ENCODE peak calls at places on chromosomes 7 and 10, in six cellular contexts. One of them, this sample, is unnamed.

GRCh38 chr7:150399861-150400778 is 21.0 kb downstream of the ZNF775 start:
- DNase-seq in IMR-90: peak; percentile 19
- DNase-seq in H1: no peak
- DNase-seq in H9: peak; percentile 28
- DNase-seq in neuronal stem cell: no peak
- DNase-seq in mesenchymal stem cell: peak; percentile 74
- DNase-seq in this sample: peak; percentile 86

GRCh38 chr10:30811665-30812017 is 182.1 kb upstream of the LYZL2 start:
- DNase-seq in IMR-90: no peak
- DNase-seq in H1: no peak
- DNase-seq in H9: no peak
- DNase-seq in neuronal stem cell: no peak
- DNase-seq in mesenchymal stem cell: no peak
- DNase-seq in this sample: no peak

GRCh38 chr7:100584677-100585510 is 1.0 kb downstream of the LRCH4 start:
- DNase-seq in IMR-90: peak; percentile 89
- DNase-seq in H1: no peak
- DNase-seq in H9: peak; percentile 84
- DNase-seq in neuronal stem cell: peak; percentile 74
- DNase-seq in mesenchymal stem cell: peak; percentile 98
- DNase-seq in this sample: peak; percentile 98

GRCh38 chr7:126302639-126303038 is 950.1 kb downstream of the GRM8 start:
- DNase-seq in IMR-90: no peak
- DNase-seq in H1: no peak
- DNase-seq in H9: no peak
- DNase-seq in neuronal stem cell: no peak
- DNase-seq in mesenchymal stem cell: no peak
- DNase-seq in this sample: no peak

GRCh38 chr10:122477436-122477835 is 16.1 kb downstream of the HTRA1 start:
- DNase-seq in IMR-90: no peak
- DNase-seq in H1: no peak
- DNase-seq in H9: no peak
- DNase-seq in neuronal stem cell: no peak
- DNase-seq in mesenchymal stem cell: no peak
- DNase-seq in this sample: no peak

GRCh38 chr7:7978860-7979259 is 10.3 kb downstream of the GLCCI1 start:
- DNase-seq in IMR-90: no peak
- DNase-seq in H1: no peak
- DNase-seq in H9: no peak
- DNase-seq in neuronal stem cell: no peak
- DNase-seq in mesenchymal stem cell: peak; percentile 65
- DNase-seq in this sample: no peak

GRCh38 chr7:33701189-33701740 is 204.1 kb upstream of the BMPER start:
- DNase-seq in IMR-90: no peak
- DNase-seq in H1: no peak
- DNase-seq in H9: no peak
- DNase-seq in neuronal stem cell: no peak
- DNase-seq in mesenchymal stem cell: no peak
- DNase-seq in this sample: no peak

GRCh38 chr10:15046626-15047025 is 2.9 kb downstream of the OLAH start:
- DNase-seq in IMR-90: peak; percentile 33
- DNase-seq in H1: no peak
- DNase-seq in H9: no peak
- DNase-seq in neuronal stem cell: no peak
- DNase-seq in mesenchymal stem cell: peak; percentile 14
- DNase-seq in this sample: peak; percentile 29

GRCh38 chr7:91913612-91914011 is 27.1 kb upstream of the AKAP9 start:
- DNase-seq in IMR-90: peak; percentile 52
- DNase-seq in H1: no peak
- DNase-seq in H9: no peak
- DNase-seq in neuronal stem cell: no peak
- DNase-seq in mesenchymal stem cell: no peak
- DNase-seq in this sample: no peak

GRCh38 chr7:17486835-17487234 is 188.4 kb downstream of the AHR start:
- DNase-seq in IMR-90: no peak
- DNase-seq in H1: no peak
- DNase-seq in H9: no peak
- DNase-seq in neuronal stem cell: no peak
- DNase-seq in mesenchymal stem cell: no peak
- DNase-seq in this sample: no peak

GRCh38 chr7:105782391-105783063 is 93.9 kb downstream of the ATXN7L1 start:
- DNase-seq in IMR-90: peak; percentile 94
- DNase-seq in H1: no peak
- DNase-seq in H9: no peak
- DNase-seq in neuronal stem cell: no peak
- DNase-seq in mesenchymal stem cell: peak; percentile 93
- DNase-seq in this sample: peak; percentile 50

GRCh38 chr7:7175075-7175695 is 7.2 kb upstream of the C1GALT1 start:
- DNase-seq in IMR-90: no peak
- DNase-seq in H1: no peak
- DNase-seq in H9: no peak
- DNase-seq in neuronal stem cell: no peak
- DNase-seq in mesenchymal stem cell: no peak
- DNase-seq in this sample: no peak

GRCh38 chr7:124688991-124689390 is 76.6 kb downstream of the GPR37 start:
- DNase-seq in IMR-90: peak; percentile 89
- DNase-seq in H1: no peak
- DNase-seq in H9: no peak
- DNase-seq in neuronal stem cell: no peak
- DNase-seq in mesenchymal stem cell: peak; percentile 65
- DNase-seq in this sample: peak; percentile 77

GRCh38 chr7:120998525-120998924 is 10.0 kb downstream of the CPED1 start:
- DNase-seq in IMR-90: no peak
- DNase-seq in H1: no peak
- DNase-seq in H9: no peak
- DNase-seq in neuronal stem cell: no peak
- DNase-seq in mesenchymal stem cell: no peak
- DNase-seq in this sample: no peak

GRCh38 chr10:69831231-69831855 is 29.6 kb downstream of the COL13A1 start:
- DNase-seq in IMR-90: peak; percentile 42
- DNase-seq in H1: no peak
- DNase-seq in H9: no peak
- DNase-seq in neuronal stem cell: no peak
- DNase-seq in mesenchymal stem cell: no peak
- DNase-seq in this sample: no peak

GRCh38 chr10:89702121-89702480 is 711 bp downstream of the KIF20B start:
- DNase-seq in IMR-90: peak; percentile 5
- DNase-seq in H1: no peak
- DNase-seq in H9: no peak
- DNase-seq in neuronal stem cell: no peak
- DNase-seq in mesenchymal stem cell: peak; percentile 31
- DNase-seq in this sample: no peak

GRCh38 chr7:102425639-102426267 is 7.6 kb upstream of the ORAI2 start:
- DNase-seq in IMR-90: no peak
- DNase-seq in H1: no peak
- DNase-seq in H9: peak; percentile 54
- DNase-seq in neuronal stem cell: no peak
- DNase-seq in mesenchymal stem cell: no peak
- DNase-seq in this sample: peak; percentile 42

GRCh38 chr7:92177362-92177761 is 1.6 kb downstream of the LRRD1 start:
- DNase-seq in IMR-90: peak; percentile 70
- DNase-seq in H1: no peak
- DNase-seq in H9: no peak
- DNase-seq in neuronal stem cell: no peak
- DNase-seq in mesenchymal stem cell: peak; percentile 61
- DNase-seq in this sample: no peak

GRCh38 chr7:56079450-56080185 is 13.1 kb downstream of the PHKG1 start:
- DNase-seq in IMR-90: peak; percentile 71
- DNase-seq in H1: no peak
- DNase-seq in H9: peak; percentile 65
- DNase-seq in neuronal stem cell: no peak
- DNase-seq in mesenchymal stem cell: no peak
- DNase-seq in this sample: no peak

GRCh38 chr7:74656421-74656910 is 1.1 kb upstream of the GTF2I start:
- DNase-seq in IMR-90: no peak
- DNase-seq in H1: no peak
- DNase-seq in H9: peak; percentile 41
- DNase-seq in neuronal stem cell: no peak
- DNase-seq in mesenchymal stem cell: peak; percentile 35
- DNase-seq in this sample: no peak

GRCh38 chr7:102260856-102261255 is 25.8 kb upstream of the SH2B2 start:
- DNase-seq in IMR-90: peak; percentile 68
- DNase-seq in H1: no peak
- DNase-seq in H9: no peak
- DNase-seq in neuronal stem cell: no peak
- DNase-seq in mesenchymal stem cell: peak; percentile 53
- DNase-seq in this sample: peak; percentile 50

GRCh38 chr10:69508738-69509340 is 57.6 kb downstream of the TSPAN15 start:
- DNase-seq in IMR-90: no peak
- DNase-seq in H1: no peak
- DNase-seq in H9: no peak
- DNase-seq in neuronal stem cell: no peak
- DNase-seq in mesenchymal stem cell: no peak
- DNase-seq in this sample: no peak

GRCh38 chr7:116534790-116535189 is 10.0 kb downstream of the CAV1 start:
- DNase-seq in IMR-90: no peak
- DNase-seq in H1: no peak
- DNase-seq in H9: no peak
- DNase-seq in neuronal stem cell: no peak
- DNase-seq in mesenchymal stem cell: peak; percentile 34
- DNase-seq in this sample: no peak

GRCh38 chr7:69868921-69869320 is 270.6 kb downstream of the AUTS2 start:
- DNase-seq in IMR-90: no peak
- DNase-seq in H1: no peak
- DNase-seq in H9: no peak
- DNase-seq in neuronal stem cell: no peak
- DNase-seq in mesenchymal stem cell: no peak
- DNase-seq in this sample: no peak

GRCh38 chr7:80833289-80834104 is 85.4 kb downstream of the SEMA3C start:
- DNase-seq in IMR-90: peak; percentile 75
- DNase-seq in H1: no peak
- DNase-seq in H9: no peak
- DNase-seq in neuronal stem cell: no peak
- DNase-seq in mesenchymal stem cell: no peak
- DNase-seq in this sample: peak; percentile 13

GRCh38 chr10:42942279-42942932 is 134.5 kb upstream of the RET start:
- DNase-seq in IMR-90: no peak
- DNase-seq in H1: no peak
- DNase-seq in H9: peak; percentile 22
- DNase-seq in neuronal stem cell: no peak
- DNase-seq in mesenchymal stem cell: no peak
- DNase-seq in this sample: no peak

GRCh38 chr10:114987995-114988394 is 50.0 kb downstream of the TRUB1 start:
- DNase-seq in IMR-90: peak; percentile 92
- DNase-seq in H1: no peak
- DNase-seq in H9: no peak
- DNase-seq in neuronal stem cell: no peak
- DNase-seq in mesenchymal stem cell: peak; percentile 59
- DNase-seq in this sample: no peak

GRCh38 chr10:46055771-46056170 is 9.7 kb upstream of the MSMB start:
- DNase-seq in IMR-90: no peak
- DNase-seq in H1: no peak
- DNase-seq in H9: no peak
- DNase-seq in neuronal stem cell: no peak
- DNase-seq in mesenchymal stem cell: no peak
- DNase-seq in this sample: no peak
- H2AK5ac ChIP-seq in IMR-90: no peak overlapping the region
- H2AK5ac ChIP-seq in H1: no peak overlapping the region
- H2AK5ac ChIP-seq in H9: peak overlapping the region; percentile 17
- H2AK5ac ChIP-seq in neuronal stem cell: no peak overlapping the region
- H2AK5ac ChIP-seq in mesenchymal stem cell: no peak overlapping the region
- H2AK5ac ChIP-seq in this sample: no peak overlapping the region

DNA sequence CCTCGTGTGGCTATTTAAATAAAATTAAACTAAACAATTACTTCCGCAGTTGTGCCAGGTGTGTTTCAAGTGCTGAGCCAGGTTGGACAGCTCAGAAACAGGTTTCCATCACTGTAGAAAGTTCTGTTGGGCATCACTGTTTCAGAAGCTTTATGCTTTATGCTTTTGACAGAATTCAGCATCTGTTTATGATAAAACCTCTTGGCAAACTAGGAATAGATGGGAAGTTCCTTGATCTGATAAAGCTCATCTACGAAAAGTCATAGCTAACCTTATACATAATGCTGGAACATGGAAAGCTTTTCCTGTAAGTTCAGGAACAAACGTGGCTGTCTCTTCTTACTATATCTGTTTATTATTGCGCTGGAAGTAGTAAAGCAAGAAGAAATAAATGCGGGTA is 143.4 kb downstream of the DOCK1 start:
- DNase-seq in IMR-90: no peak
- DNase-seq in H1: no peak
- DNase-seq in H9: no peak
- DNase-seq in neuronal stem cell: no peak
- DNase-seq in mesenchymal stem cell: no peak
- DNase-seq in this sample: no peak
- H4K91ac ChIP-seq in IMR-90: no peak overlapping the region
- H4K91ac ChIP-seq in H1: no peak overlapping the region
- H4K91ac ChIP-seq in H9: no peak overlapping the region
- H4K91ac ChIP-seq in neuronal stem cell: no peak overlapping the region
- H4K91ac ChIP-seq in mesenchymal stem cell: no peak overlapping the region
- H4K91ac ChIP-seq in this sample: no peak overlapping the region

GRCh38 chr10:80409121-80409520 is 770 bp downstream of the PRXL2A start:
- DNase-seq in IMR-90: no peak
- DNase-seq in H1: no peak
- DNase-seq in H9: no peak
- DNase-seq in neuronal stem cell: no peak
- DNase-seq in mesenchymal stem cell: no peak
- DNase-seq in this sample: peak; percentile 54
- H4K8ac ChIP-seq in IMR-90: no peak overlapping the region
- H4K8ac ChIP-seq in H1: peak overlapping the region; percentile 81
- H4K8ac ChIP-seq in H9: no peak overlapping the region
- H4K8ac ChIP-seq in neuronal stem cell: no peak overlapping the region
- H4K8ac ChIP-seq in mesenchymal stem cell: peak overlapping the region; percentile 96
- H4K8ac ChIP-seq in this sample: no peak overlapping the region

DNA sequence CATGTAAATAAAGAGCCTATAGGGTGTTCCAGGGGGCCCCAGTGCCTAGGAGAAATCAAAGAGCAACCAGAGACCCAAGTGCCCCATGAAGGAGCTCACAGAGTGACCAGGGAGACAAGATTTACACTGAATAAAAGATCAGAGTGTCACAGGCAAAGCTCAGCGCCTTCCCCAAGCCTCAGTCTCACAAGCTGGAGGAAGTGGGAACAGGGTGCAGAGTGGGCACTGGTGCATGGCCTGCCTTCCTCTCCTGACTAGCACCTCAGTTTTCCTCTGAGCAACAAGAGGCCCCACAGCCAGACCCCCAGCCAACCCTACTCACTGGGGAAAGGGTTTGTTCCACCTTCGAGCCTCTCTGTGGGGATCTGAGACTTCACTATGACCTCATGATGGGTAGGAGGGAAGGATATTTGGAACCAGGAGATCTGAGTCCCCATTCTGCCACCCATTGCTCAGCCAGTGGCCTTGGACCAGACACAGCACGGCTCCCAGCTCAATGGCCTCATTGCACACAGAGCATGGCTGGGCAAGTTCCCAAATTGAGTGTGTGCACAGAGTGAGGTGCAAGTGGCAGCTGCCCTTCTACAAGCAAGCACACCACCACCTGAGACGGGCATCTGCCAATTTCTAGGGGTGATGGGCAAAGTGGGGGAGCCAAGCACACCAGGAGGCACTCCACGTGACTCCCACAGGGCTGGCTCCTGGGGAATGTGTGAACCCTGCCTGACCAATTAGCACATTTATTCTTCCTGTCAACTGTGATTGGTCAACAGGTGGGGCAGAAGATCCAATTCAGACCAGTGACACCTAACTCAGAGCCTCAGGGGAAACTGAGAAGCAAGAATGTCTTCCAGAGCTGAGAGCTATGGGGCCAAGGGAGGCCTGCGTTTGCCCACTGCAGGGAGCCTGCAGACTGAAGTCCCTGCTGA is 15.7 kb downstream of the TMEM273 start:
- DNase-seq in IMR-90: no peak
- DNase-seq in H1: no peak
- DNase-seq in H9: no peak
- DNase-seq in neuronal stem cell: no peak
- DNase-seq in mesenchymal stem cell: no peak
- DNase-seq in this sample: no peak
- H2AK5ac ChIP-seq in IMR-90: no peak overlapping the region
- H2AK5ac ChIP-seq in H1: no peak overlapping the region
- H2AK5ac ChIP-seq in H9: no peak overlapping the region
- H2AK5ac ChIP-seq in neuronal stem cell: no peak overlapping the region
- H2AK5ac ChIP-seq in mesenchymal stem cell: no peak overlapping the region
- H2AK5ac ChIP-seq in this sample: no peak overlapping the region

This sample was measured in trophoblast cell.